ENCODE peak calls at places on chromosomes 3 and 15, in eight cellular contexts. One of them, this sample, is unnamed. For H3K9me3 and H3K27me3, the result is how much of the 10 kb centered on the place peaks cover.

GRCh38 chr3:116386168-116386567 is 59.1 kb downstream of the LSAMP start:
- DNase-seq in IMR-90: no peak
- DNase-seq in tibial artery: no peak
- DNase-seq in tibial nerve: no peak
- DNase-seq in left lung: no peak
- DNase-seq in adrenal gland: no peak
- DNase-seq in right cardiac atrium: no peak
- DNase-seq in psoas muscle: no peak
- DNase-seq in this sample: no peak

GRCh38 chr3:148087601-148088371 is 609.9 kb upstream of the AGTR1 start:
- DNase-seq in adrenal gland: no peak
- DNase-seq in IMR-90: no peak
- DNase-seq in psoas muscle: no peak
- DNase-seq in tibial nerve: no peak
- DNase-seq in left lung: no peak
- DNase-seq in right cardiac atrium: no peak
- DNase-seq in tibial artery: no peak
- DNase-seq in this sample: no peak

GRCh38 chr3:74353039-74353438 is 261.4 kb downstream of the CNTN3 start:
- DNase-seq in psoas muscle: no peak
- DNase-seq in IMR-90: no peak
- DNase-seq in tibial nerve: no peak
- DNase-seq in adrenal gland: no peak
- DNase-seq in tibial artery: no peak
- DNase-seq in left lung: no peak
- DNase-seq in right cardiac atrium: no peak
- DNase-seq in this sample: no peak

GRCh38 chr15:59941612-59942011 is 62.5 kb upstream of the FOXB1 start:
- DNase-seq in tibial nerve: no peak
- DNase-seq in right cardiac atrium: no peak
- DNase-seq in IMR-90: no peak
- DNase-seq in tibial artery: no peak
- DNase-seq in left lung: no peak
- DNase-seq in adrenal gland: no peak
- DNase-seq in psoas muscle: no peak
- DNase-seq in this sample: no peak

GRCh38 chr3:63096248-63097058 is 181.7 kb upstream of the SYNPR start:
- DNase-seq in IMR-90: no peak
- DNase-seq in right cardiac atrium: peak
- DNase-seq in tibial nerve: no peak
- DNase-seq in left lung: peak
- DNase-seq in adrenal gland: no peak
- DNase-seq in psoas muscle: no peak
- DNase-seq in tibial artery: peak
- DNase-seq in this sample: no peak

GRCh38 chr3:64551697-64552096 is 136.1 kb downstream of the ADAMTS9 start:
- DNase-seq in tibial nerve: no peak
- DNase-seq in left lung: no peak
- DNase-seq in right cardiac atrium: no peak
- DNase-seq in adrenal gland: no peak
- DNase-seq in psoas muscle: no peak
- DNase-seq in tibial artery: no peak
- DNase-seq in IMR-90: no peak
- DNase-seq in this sample: no peak

GRCh38 chr3:148648685-148649352 is 48.9 kb upstream of the AGTR1 start:
- DNase-seq in tibial nerve: no peak
- DNase-seq in IMR-90: peak
- DNase-seq in tibial artery: no peak
- DNase-seq in psoas muscle: no peak
- DNase-seq in adrenal gland: no peak
- DNase-seq in right cardiac atrium: no peak
- DNase-seq in left lung: no peak
- DNase-seq in this sample: no peak

GRCh38 chr3:194105292-194105691 is 30.7 kb upstream of the HES1 start:
- DNase-seq in tibial artery: no peak
- DNase-seq in psoas muscle: no peak
- DNase-seq in tibial nerve: no peak
- DNase-seq in adrenal gland: no peak
- DNase-seq in IMR-90: no peak
- DNase-seq in right cardiac atrium: no peak
- DNase-seq in left lung: no peak
- DNase-seq in this sample: no peak

GRCh38 chr3:129425213-129425612 is 3.2 kb downstream of the EFCAB12 start:
- DNase-seq in left lung: no peak
- DNase-seq in adrenal gland: no peak
- DNase-seq in psoas muscle: no peak
- DNase-seq in right cardiac atrium: no peak
- DNase-seq in IMR-90: no peak
- DNase-seq in tibial artery: no peak
- DNase-seq in tibial nerve: no peak
- DNase-seq in this sample: no peak

GRCh38 chr3:171699611-171700010 is 110.7 kb downstream of the PLD1 start:
- DNase-seq in left lung: no peak
- DNase-seq in psoas muscle: no peak
- DNase-seq in tibial artery: no peak
- DNase-seq in IMR-90: no peak
- DNase-seq in right cardiac atrium: no peak
- DNase-seq in adrenal gland: no peak
- DNase-seq in tibial nerve: no peak
- DNase-seq in this sample: no peak

GRCh38 chr15:63385911-63386531 is 4.4 kb upstream of the CA12 start:
- DNase-seq in tibial nerve: no peak
- DNase-seq in left lung: no peak
- DNase-seq in psoas muscle: no peak
- DNase-seq in IMR-90: no peak
- DNase-seq in right cardiac atrium: no peak
- DNase-seq in tibial artery: no peak
- DNase-seq in adrenal gland: no peak
- DNase-seq in this sample: no peak

GRCh38 chr3:51498871-51499790 is 684 bp downstream of the DCAF1 start:
- DNase-seq in psoas muscle: peak
- DNase-seq in left lung: peak
- DNase-seq in IMR-90: peak
- DNase-seq in tibial nerve: peak
- DNase-seq in adrenal gland: peak
- DNase-seq in right cardiac atrium: peak
- DNase-seq in tibial artery: peak
- DNase-seq in this sample: peak

GRCh38 chr3:189311521-189311920 is 139.8 kb downstream of the TPRG1 start:
- DNase-seq in right cardiac atrium: no peak
- DNase-seq in psoas muscle: no peak
- DNase-seq in left lung: no peak
- DNase-seq in IMR-90: no peak
- DNase-seq in tibial artery: no peak
- DNase-seq in tibial nerve: no peak
- DNase-seq in adrenal gland: no peak
- DNase-seq in this sample: no peak

GRCh38 chr3:189322339-189322738 is 150.6 kb downstream of the TPRG1 start:
- DNase-seq in right cardiac atrium: no peak
- DNase-seq in tibial nerve: no peak
- DNase-seq in IMR-90: no peak
- DNase-seq in tibial artery: no peak
- DNase-seq in psoas muscle: no peak
- DNase-seq in adrenal gland: no peak
- DNase-seq in left lung: no peak
- DNase-seq in this sample: no peak

GRCh38 chr3:189317911-189318310 is 146.1 kb downstream of the TPRG1 start:
- DNase-seq in right cardiac atrium: no peak
- DNase-seq in tibial artery: no peak
- DNase-seq in left lung: no peak
- DNase-seq in adrenal gland: no peak
- DNase-seq in IMR-90: no peak
- DNase-seq in tibial nerve: no peak
- DNase-seq in psoas muscle: no peak
- DNase-seq in this sample: no peak

GRCh38 chr3:189320511-189320910 is 148.7 kb downstream of the TPRG1 start:
- DNase-seq in IMR-90: no peak
- DNase-seq in tibial nerve: no peak
- DNase-seq in right cardiac atrium: no peak
- DNase-seq in left lung: no peak
- DNase-seq in adrenal gland: no peak
- DNase-seq in psoas muscle: no peak
- DNase-seq in tibial artery: no peak
- DNase-seq in this sample: no peak

GRCh38 chr3:189316296-189317019 is 144.7 kb downstream of the TPRG1 start:
- DNase-seq in left lung: no peak
- DNase-seq in IMR-90: no peak
- DNase-seq in adrenal gland: no peak
- DNase-seq in psoas muscle: no peak
- DNase-seq in tibial nerve: no peak
- DNase-seq in tibial artery: no peak
- DNase-seq in right cardiac atrium: no peak
- DNase-seq in this sample: no peak
- H3K27ac ChIP-seq in left lung: peak
- H3K27ac ChIP-seq in IMR-90: no peak
- H3K27ac ChIP-seq in adrenal gland: no peak
- H3K27ac ChIP-seq in psoas muscle: peak
- H3K27ac ChIP-seq in tibial nerve: no peak
- H3K27ac ChIP-seq in tibial artery: no peak
- H3K27ac ChIP-seq in right cardiac atrium: no peak
- H3K27ac ChIP-seq in this sample: no peak

GRCh38 chr15:24746094-24746493 is 70.5 kb downstream of the NPAP1 start:
- DNase-seq in adrenal gland: no peak
- DNase-seq in left lung: no peak
- DNase-seq in tibial artery: no peak
- DNase-seq in IMR-90: no peak
- DNase-seq in tibial nerve: no peak
- DNase-seq in psoas muscle: no peak
- DNase-seq in right cardiac atrium: no peak
- DNase-seq in this sample: no peak

GRCh38 chr15:24747376-24747775 is 71.8 kb downstream of the NPAP1 start:
- DNase-seq in tibial nerve: no peak
- DNase-seq in IMR-90: no peak
- DNase-seq in left lung: peak
- DNase-seq in adrenal gland: no peak
- DNase-seq in psoas muscle: no peak
- DNase-seq in right cardiac atrium: no peak
- DNase-seq in tibial artery: no peak
- DNase-seq in this sample: no peak

GRCh38 chr15:24748812-24749439 is 73.4 kb downstream of the NPAP1 start:
- DNase-seq in tibial nerve: no peak
- DNase-seq in right cardiac atrium: no peak
- DNase-seq in psoas muscle: no peak
- DNase-seq in adrenal gland: no peak
- DNase-seq in tibial artery: no peak
- DNase-seq in IMR-90: no peak
- DNase-seq in left lung: peak
- DNase-seq in this sample: no peak

DNA sequence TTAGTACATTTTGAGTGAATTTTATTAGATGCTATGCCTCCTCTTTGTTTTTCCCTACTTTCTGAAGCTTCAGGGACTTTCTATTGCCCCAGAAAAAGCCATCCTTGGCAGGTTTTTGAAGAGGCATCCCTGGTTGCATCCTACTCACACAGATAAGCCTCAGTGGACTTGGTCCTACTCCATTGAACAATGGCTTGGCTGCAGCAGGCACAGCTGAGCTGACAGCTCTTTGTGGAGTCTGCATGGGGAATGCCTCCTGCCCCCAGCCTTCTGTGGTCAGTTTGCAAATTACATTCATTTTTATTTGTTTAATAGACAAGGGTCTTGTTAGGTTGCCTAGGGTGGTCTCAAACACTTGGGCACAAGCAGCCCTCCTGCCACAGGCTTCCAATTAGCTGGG is 69.7 kb downstream of the NPAP1 start:
- DNase-seq in tibial nerve: no peak
- DNase-seq in left lung: no peak
- DNase-seq in IMR-90: no peak
- DNase-seq in tibial artery: no peak
- DNase-seq in psoas muscle: no peak
- DNase-seq in adrenal gland: no peak
- DNase-seq in right cardiac atrium: no peak
- DNase-seq in this sample: no peak
- H3K9me3 ChIP-seq in tibial nerve: under half
- H3K9me3 ChIP-seq in left lung: under half
- H3K9me3 ChIP-seq in IMR-90: under half
- H3K9me3 ChIP-seq in tibial artery: under half
- H3K9me3 ChIP-seq in psoas muscle: under half
- H3K9me3 ChIP-seq in adrenal gland: under half
- H3K9me3 ChIP-seq in right cardiac atrium: under half
- H3K9me3 ChIP-seq in this sample: under half

DNA sequence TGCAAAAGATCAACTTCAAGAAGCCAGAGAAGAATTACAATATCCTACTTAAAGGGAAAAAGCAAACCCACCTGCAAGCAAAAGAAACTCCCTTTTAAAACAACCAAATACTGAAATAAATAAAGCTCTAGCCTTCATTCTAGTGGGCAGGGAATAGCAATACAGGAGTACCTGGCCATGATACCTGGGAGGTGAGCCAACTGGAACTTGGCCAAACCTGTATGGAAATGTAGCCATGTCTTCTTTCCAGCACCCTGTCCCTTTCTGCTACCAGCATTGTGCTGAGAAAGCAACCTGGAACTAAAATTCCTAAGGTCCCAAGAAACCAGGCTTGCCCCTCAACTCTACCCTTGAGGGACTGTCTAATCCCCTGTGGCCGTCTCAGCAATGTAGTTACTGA is 530.0 kb downstream of the EPHB1 start:
- DNase-seq in tibial nerve: no peak
- DNase-seq in psoas muscle: no peak
- DNase-seq in tibial artery: no peak
- DNase-seq in IMR-90: no peak
- DNase-seq in left lung: no peak
- DNase-seq in right cardiac atrium: no peak
- DNase-seq in adrenal gland: no peak
- DNase-seq in this sample: no peak
- H3K27me3 ChIP-seq in tibial nerve: under half
- H3K27me3 ChIP-seq in psoas muscle: under half
- H3K27me3 ChIP-seq in tibial artery: under half
- H3K27me3 ChIP-seq in IMR-90: under half
- H3K27me3 ChIP-seq in left lung: under half
- H3K27me3 ChIP-seq in right cardiac atrium: under half
- H3K27me3 ChIP-seq in adrenal gland: under half
- H3K27me3 ChIP-seq in this sample: under half

DNA sequence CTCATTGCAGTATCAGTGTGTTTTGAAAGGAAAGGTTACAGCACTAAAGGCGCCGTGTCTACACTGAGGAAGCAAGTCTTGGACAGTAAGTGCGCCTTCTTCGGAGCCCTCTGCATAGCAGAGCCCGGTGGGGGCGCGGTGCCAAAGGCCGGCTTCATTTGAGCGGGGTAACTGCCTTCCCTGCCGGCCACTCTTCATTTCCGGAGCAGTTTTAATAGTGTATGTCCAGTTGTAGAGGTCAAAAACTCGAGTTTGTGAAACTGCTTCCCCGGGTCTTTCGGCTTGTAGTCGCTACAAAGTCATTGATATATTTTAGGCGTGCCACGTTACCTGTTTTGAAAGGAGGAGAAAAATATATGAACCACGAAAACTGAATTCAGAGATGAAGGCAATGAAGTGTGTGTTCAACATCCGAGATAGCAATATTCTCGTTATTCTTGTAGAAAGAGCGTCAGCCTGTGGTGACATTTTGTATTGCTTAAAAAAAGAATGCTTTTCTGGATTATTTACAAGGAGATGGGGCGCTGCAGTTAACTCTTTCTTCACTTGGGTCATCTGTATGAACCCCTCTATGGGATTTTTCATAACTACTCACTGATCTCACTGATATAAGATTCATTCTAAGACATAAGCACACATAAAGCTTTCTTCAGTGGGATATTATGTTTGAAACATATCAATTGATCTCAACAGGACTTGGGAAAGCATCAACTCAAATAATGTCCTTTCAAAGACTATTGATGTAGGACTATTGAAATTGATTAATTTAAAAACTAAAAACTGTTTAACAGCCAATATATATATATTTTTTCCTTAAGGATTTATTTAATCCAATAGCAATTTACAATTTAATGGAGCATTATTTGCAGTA is 3.0 kb downstream of the ALCAM start:
- DNase-seq in right cardiac atrium: peak
- DNase-seq in adrenal gland: peak
- DNase-seq in tibial artery: peak
- DNase-seq in IMR-90: peak
- DNase-seq in left lung: peak
- DNase-seq in psoas muscle: peak
- DNase-seq in tibial nerve: peak
- DNase-seq in this sample: peak
- H3K27ac ChIP-seq in right cardiac atrium: no peak
- H3K27ac ChIP-seq in adrenal gland: no peak
- H3K27ac ChIP-seq in tibial artery: peak
- H3K27ac ChIP-seq in IMR-90: peak
- H3K27ac ChIP-seq in left lung: peak
- H3K27ac ChIP-seq in psoas muscle: no peak
- H3K27ac ChIP-seq in tibial nerve: peak
- H3K27ac ChIP-seq in this sample: peak

This sample was measured in CD4-positive, alpha-beta T cell.